ENCODE peak calls at places on chromosome 21, in eight cellular contexts. One of them, this sample, is unnamed.

GRCh38 chr21:17613242-17613676 is 558 bp upstream of the BTG3 start:
- DNase-seq in activated CD8-positive, alpha-beta memory T cell treated with anti-CD3 and anti-CD28 coated beads, Interleukin-2, amount 10 ng/mL, durations not matched to agents 7 days and 5 days: no peak
- DNase-seq in CD4-positive, CD25-positive, alpha-beta regulatory T cell: peak; percentile 4
- DNase-seq in neural crest cell: no peak
- DNase-seq in putamen: peak; percentile 12
- DNase-seq in CD8-positive, alpha-beta memory T cell: no peak
- DNase-seq in HS-27A: no peak
- DNase-seq in stimulated activated CD8-positive, alpha-beta memory T cell treated with anti-CD3 and anti-CD28 coated beads, Interleukin-15, amount 100 ng/mL, for 1 hour: no peak
- DNase-seq in this sample: no peak

GRCh38 chr21:34668803-34669148 is at the start of gene CLIC6:
- DNase-seq in activated CD8-positive, alpha-beta memory T cell treated with anti-CD3 and anti-CD28 coated beads, Interleukin-2, amount 10 ng/mL, durations not matched to agents 7 days and 5 days: no peak
- DNase-seq in CD4-positive, CD25-positive, alpha-beta regulatory T cell: no peak
- DNase-seq in neural crest cell: no peak
- DNase-seq in putamen: no peak
- DNase-seq in CD8-positive, alpha-beta memory T cell: no peak
- DNase-seq in HS-27A: no peak
- DNase-seq in stimulated activated CD8-positive, alpha-beta memory T cell treated with anti-CD3 and anti-CD28 coated beads, Interleukin-15, amount 100 ng/mL, for 1 hour: no peak
- DNase-seq in this sample: no peak

GRCh38 chr21:14947613-14948160 is 117.1 kb downstream of the NRIP1 start:
- DNase-seq in activated CD8-positive, alpha-beta memory T cell treated with anti-CD3 and anti-CD28 coated beads, Interleukin-2, amount 10 ng/mL, durations not matched to agents 7 days and 5 days: no peak
- DNase-seq in CD4-positive, CD25-positive, alpha-beta regulatory T cell: no peak
- DNase-seq in neural crest cell: no peak
- DNase-seq in putamen: no peak
- DNase-seq in CD8-positive, alpha-beta memory T cell: no peak
- DNase-seq in HS-27A: no peak
- DNase-seq in stimulated activated CD8-positive, alpha-beta memory T cell treated with anti-CD3 and anti-CD28 coated beads, Interleukin-15, amount 100 ng/mL, for 1 hour: no peak
- DNase-seq in this sample: no peak

GRCh38 chr21:15121655-15122120 is 56.9 kb upstream of the NRIP1 start:
- DNase-seq in activated CD8-positive, alpha-beta memory T cell treated with anti-CD3 and anti-CD28 coated beads, Interleukin-2, amount 10 ng/mL, durations not matched to agents 7 days and 5 days: no peak
- DNase-seq in CD4-positive, CD25-positive, alpha-beta regulatory T cell: no peak
- DNase-seq in neural crest cell: no peak
- DNase-seq in putamen: peak; percentile 13
- DNase-seq in CD8-positive, alpha-beta memory T cell: no peak
- DNase-seq in HS-27A: no peak
- DNase-seq in stimulated activated CD8-positive, alpha-beta memory T cell treated with anti-CD3 and anti-CD28 coated beads, Interleukin-15, amount 100 ng/mL, for 1 hour: no peak
- DNase-seq in this sample: no peak

GRCh38 chr21:32348604-32349332 is 44.0 kb downstream of the URB1 start:
- DNase-seq in activated CD8-positive, alpha-beta memory T cell treated with anti-CD3 and anti-CD28 coated beads, Interleukin-2, amount 10 ng/mL, durations not matched to agents 7 days and 5 days: no peak
- DNase-seq in CD4-positive, CD25-positive, alpha-beta regulatory T cell: no peak
- DNase-seq in neural crest cell: no peak
- DNase-seq in putamen: no peak
- DNase-seq in CD8-positive, alpha-beta memory T cell: no peak
- DNase-seq in HS-27A: no peak
- DNase-seq in stimulated activated CD8-positive, alpha-beta memory T cell treated with anti-CD3 and anti-CD28 coated beads, Interleukin-15, amount 100 ng/mL, for 1 hour: no peak
- DNase-seq in this sample: no peak

GRCh38 chr21:32131960-32132359 is 146.9 kb downstream of the MIS18A start:
- DNase-seq in activated CD8-positive, alpha-beta memory T cell treated with anti-CD3 and anti-CD28 coated beads, Interleukin-2, amount 10 ng/mL, durations not matched to agents 7 days and 5 days: no peak
- DNase-seq in CD4-positive, CD25-positive, alpha-beta regulatory T cell: no peak
- DNase-seq in neural crest cell: no peak
- DNase-seq in putamen: no peak
- DNase-seq in CD8-positive, alpha-beta memory T cell: no peak
- DNase-seq in HS-27A: no peak
- DNase-seq in stimulated activated CD8-positive, alpha-beta memory T cell treated with anti-CD3 and anti-CD28 coated beads, Interleukin-15, amount 100 ng/mL, for 1 hour: no peak
- DNase-seq in this sample: no peak

GRCh38 chr21:44511938-44512275 is 28.1 kb downstream of the KRTAP10-1 start:
- DNase-seq in activated CD8-positive, alpha-beta memory T cell treated with anti-CD3 and anti-CD28 coated beads, Interleukin-2, amount 10 ng/mL, durations not matched to agents 7 days and 5 days: no peak
- DNase-seq in CD4-positive, CD25-positive, alpha-beta regulatory T cell: no peak
- DNase-seq in neural crest cell: no peak
- DNase-seq in putamen: no peak
- DNase-seq in CD8-positive, alpha-beta memory T cell: no peak
- DNase-seq in HS-27A: no peak
- DNase-seq in stimulated activated CD8-positive, alpha-beta memory T cell treated with anti-CD3 and anti-CD28 coated beads, Interleukin-15, amount 100 ng/mL, for 1 hour: no peak
- DNase-seq in this sample: no peak

GRCh38 chr21:17250651-17251294 is 262.1 kb upstream of the CXADR start:
- DNase-seq in activated CD8-positive, alpha-beta memory T cell treated with anti-CD3 and anti-CD28 coated beads, Interleukin-2, amount 10 ng/mL, durations not matched to agents 7 days and 5 days: no peak
- DNase-seq in CD4-positive, CD25-positive, alpha-beta regulatory T cell: no peak
- DNase-seq in neural crest cell: no peak
- DNase-seq in putamen: no peak
- DNase-seq in CD8-positive, alpha-beta memory T cell: no peak
- DNase-seq in HS-27A: peak; percentile 8
- DNase-seq in stimulated activated CD8-positive, alpha-beta memory T cell treated with anti-CD3 and anti-CD28 coated beads, Interleukin-15, amount 100 ng/mL, for 1 hour: no peak
- DNase-seq in this sample: no peak

GRCh38 chr21:37371041-37371397 is 4.4 kb downstream of the DYRK1A start:
- DNase-seq in activated CD8-positive, alpha-beta memory T cell treated with anti-CD3 and anti-CD28 coated beads, Interleukin-2, amount 10 ng/mL, durations not matched to agents 7 days and 5 days: no peak
- DNase-seq in CD4-positive, CD25-positive, alpha-beta regulatory T cell: no peak
- DNase-seq in neural crest cell: no peak
- DNase-seq in putamen: no peak
- DNase-seq in CD8-positive, alpha-beta memory T cell: no peak
- DNase-seq in HS-27A: no peak
- DNase-seq in stimulated activated CD8-positive, alpha-beta memory T cell treated with anti-CD3 and anti-CD28 coated beads, Interleukin-15, amount 100 ng/mL, for 1 hour: no peak
- DNase-seq in this sample: no peak

GRCh38 chr21:45994738-45995685 is 13.4 kb downstream of the COL6A1 start:
- DNase-seq in activated CD8-positive, alpha-beta memory T cell treated with anti-CD3 and anti-CD28 coated beads, Interleukin-2, amount 10 ng/mL, durations not matched to agents 7 days and 5 days: no peak
- DNase-seq in CD4-positive, CD25-positive, alpha-beta regulatory T cell: peak; percentile 0
- DNase-seq in neural crest cell: no peak
- DNase-seq in putamen: no peak
- DNase-seq in CD8-positive, alpha-beta memory T cell: no peak
- DNase-seq in HS-27A: no peak
- DNase-seq in stimulated activated CD8-positive, alpha-beta memory T cell treated with anti-CD3 and anti-CD28 coated beads, Interleukin-15, amount 100 ng/mL, for 1 hour: no peak
- DNase-seq in this sample: no peak

GRCh38 chr21:35658242-35658641 is 402.1 kb downstream of the SETD4 start:
- DNase-seq in activated CD8-positive, alpha-beta memory T cell treated with anti-CD3 and anti-CD28 coated beads, Interleukin-2, amount 10 ng/mL, durations not matched to agents 7 days and 5 days: no peak
- DNase-seq in CD4-positive, CD25-positive, alpha-beta regulatory T cell: no peak
- DNase-seq in neural crest cell: no peak
- DNase-seq in putamen: peak; percentile 41
- DNase-seq in CD8-positive, alpha-beta memory T cell: no peak
- DNase-seq in HS-27A: peak; percentile 14
- DNase-seq in stimulated activated CD8-positive, alpha-beta memory T cell treated with anti-CD3 and anti-CD28 coated beads, Interleukin-15, amount 100 ng/mL, for 1 hour: no peak
- DNase-seq in this sample: no peak

GRCh38 chr21:45980697-45981096 is 873 bp upstream of the COL6A1 start:
- DNase-seq in activated CD8-positive, alpha-beta memory T cell treated with anti-CD3 and anti-CD28 coated beads, Interleukin-2, amount 10 ng/mL, durations not matched to agents 7 days and 5 days: no peak
- DNase-seq in CD4-positive, CD25-positive, alpha-beta regulatory T cell: no peak
- DNase-seq in neural crest cell: no peak
- DNase-seq in putamen: no peak
- DNase-seq in CD8-positive, alpha-beta memory T cell: no peak
- DNase-seq in HS-27A: no peak
- DNase-seq in stimulated activated CD8-positive, alpha-beta memory T cell treated with anti-CD3 and anti-CD28 coated beads, Interleukin-15, amount 100 ng/mL, for 1 hour: no peak
- DNase-seq in this sample: no peak

GRCh38 chr21:42850866-42851391 is 28.4 kb downstream of the WDR4 start:
- DNase-seq in activated CD8-positive, alpha-beta memory T cell treated with anti-CD3 and anti-CD28 coated beads, Interleukin-2, amount 10 ng/mL, durations not matched to agents 7 days and 5 days: peak; percentile 66
- DNase-seq in CD4-positive, CD25-positive, alpha-beta regulatory T cell: no peak
- DNase-seq in neural crest cell: no peak
- DNase-seq in putamen: no peak
- DNase-seq in CD8-positive, alpha-beta memory T cell: peak; percentile 11
- DNase-seq in HS-27A: no peak
- DNase-seq in stimulated activated CD8-positive, alpha-beta memory T cell treated with anti-CD3 and anti-CD28 coated beads, Interleukin-15, amount 100 ng/mL, for 1 hour: no peak
- DNase-seq in this sample: no peak

GRCh38 chr21:34845521-34846213 is 176.9 kb downstream of the CLIC6 start:
- DNase-seq in activated CD8-positive, alpha-beta memory T cell treated with anti-CD3 and anti-CD28 coated beads, Interleukin-2, amount 10 ng/mL, durations not matched to agents 7 days and 5 days: peak; percentile 92
- DNase-seq in CD4-positive, CD25-positive, alpha-beta regulatory T cell: peak; percentile 17
- DNase-seq in neural crest cell: no peak
- DNase-seq in putamen: no peak
- DNase-seq in CD8-positive, alpha-beta memory T cell: no peak
- DNase-seq in HS-27A: peak; percentile 33
- DNase-seq in stimulated activated CD8-positive, alpha-beta memory T cell treated with anti-CD3 and anti-CD28 coated beads, Interleukin-15, amount 100 ng/mL, for 1 hour: no peak
- DNase-seq in this sample: no peak

GRCh38 chr21:36135391-36136094 is 664 bp downstream of the CBR3 start:
- DNase-seq in activated CD8-positive, alpha-beta memory T cell treated with anti-CD3 and anti-CD28 coated beads, Interleukin-2, amount 10 ng/mL, durations not matched to agents 7 days and 5 days: peak; percentile 83
- DNase-seq in CD4-positive, CD25-positive, alpha-beta regulatory T cell: peak; percentile 38
- DNase-seq in neural crest cell: peak; percentile 61
- DNase-seq in putamen: peak; percentile 73
- DNase-seq in CD8-positive, alpha-beta memory T cell: peak; percentile 59
- DNase-seq in HS-27A: no peak
- DNase-seq in stimulated activated CD8-positive, alpha-beta memory T cell treated with anti-CD3 and anti-CD28 coated beads, Interleukin-15, amount 100 ng/mL, for 1 hour: no peak
- DNase-seq in this sample: peak; percentile 64

GRCh38 chr21:43602277-43603229 is 56.7 kb downstream of the HSF2BP start:
- DNase-seq in activated CD8-positive, alpha-beta memory T cell treated with anti-CD3 and anti-CD28 coated beads, Interleukin-2, amount 10 ng/mL, durations not matched to agents 7 days and 5 days: no peak
- DNase-seq in CD4-positive, CD25-positive, alpha-beta regulatory T cell: no peak
- DNase-seq in neural crest cell: no peak
- DNase-seq in putamen: no peak
- DNase-seq in CD8-positive, alpha-beta memory T cell: no peak
- DNase-seq in HS-27A: no peak
- DNase-seq in stimulated activated CD8-positive, alpha-beta memory T cell treated with anti-CD3 and anti-CD28 coated beads, Interleukin-15, amount 100 ng/mL, for 1 hour: no peak
- DNase-seq in this sample: no peak

GRCh38 chr21:27268290-27268689 is 301.4 kb upstream of the ADAMTS5 start:
- DNase-seq in activated CD8-positive, alpha-beta memory T cell treated with anti-CD3 and anti-CD28 coated beads, Interleukin-2, amount 10 ng/mL, durations not matched to agents 7 days and 5 days: no peak
- DNase-seq in CD4-positive, CD25-positive, alpha-beta regulatory T cell: no peak
- DNase-seq in neural crest cell: no peak
- DNase-seq in putamen: no peak
- DNase-seq in CD8-positive, alpha-beta memory T cell: no peak
- DNase-seq in HS-27A: no peak
- DNase-seq in stimulated activated CD8-positive, alpha-beta memory T cell treated with anti-CD3 and anti-CD28 coated beads, Interleukin-15, amount 100 ng/mL, for 1 hour: no peak
- DNase-seq in this sample: no peak

GRCh38 chr21:36626791-36627190 is 72.1 kb upstream of the SIM2 start:
- DNase-seq in activated CD8-positive, alpha-beta memory T cell treated with anti-CD3 and anti-CD28 coated beads, Interleukin-2, amount 10 ng/mL, durations not matched to agents 7 days and 5 days: no peak
- DNase-seq in CD4-positive, CD25-positive, alpha-beta regulatory T cell: no peak
- DNase-seq in neural crest cell: no peak
- DNase-seq in putamen: no peak
- DNase-seq in CD8-positive, alpha-beta memory T cell: no peak
- DNase-seq in HS-27A: no peak
- DNase-seq in stimulated activated CD8-positive, alpha-beta memory T cell treated with anti-CD3 and anti-CD28 coated beads, Interleukin-15, amount 100 ng/mL, for 1 hour: no peak
- DNase-seq in this sample: no peak

GRCh38 chr21:38455403-38455802 is 42.9 kb downstream of the ERG start:
- DNase-seq in activated CD8-positive, alpha-beta memory T cell treated with anti-CD3 and anti-CD28 coated beads, Interleukin-2, amount 10 ng/mL, durations not matched to agents 7 days and 5 days: no peak
- DNase-seq in CD4-positive, CD25-positive, alpha-beta regulatory T cell: no peak
- DNase-seq in neural crest cell: no peak
- DNase-seq in putamen: no peak
- DNase-seq in CD8-positive, alpha-beta memory T cell: no peak
- DNase-seq in HS-27A: no peak
- DNase-seq in stimulated activated CD8-positive, alpha-beta memory T cell treated with anti-CD3 and anti-CD28 coated beads, Interleukin-15, amount 100 ng/mL, for 1 hour: no peak
- DNase-seq in this sample: no peak

GRCh38 chr21:44710756-44711326 is 531 bp downstream of the TSPEAR start:
- DNase-seq in activated CD8-positive, alpha-beta memory T cell treated with anti-CD3 and anti-CD28 coated beads, Interleukin-2, amount 10 ng/mL, durations not matched to agents 7 days and 5 days: peak; percentile 33
- DNase-seq in CD4-positive, CD25-positive, alpha-beta regulatory T cell: no peak
- DNase-seq in neural crest cell: no peak
- DNase-seq in putamen: no peak
- DNase-seq in CD8-positive, alpha-beta memory T cell: no peak
- DNase-seq in HS-27A: no peak
- DNase-seq in stimulated activated CD8-positive, alpha-beta memory T cell treated with anti-CD3 and anti-CD28 coated beads, Interleukin-15, amount 100 ng/mL, for 1 hour: no peak
- DNase-seq in this sample: no peak

GRCh38 chr21:29696947-29697346 is 242.8 kb downstream of the GRIK1 start:
- DNase-seq in activated CD8-positive, alpha-beta memory T cell treated with anti-CD3 and anti-CD28 coated beads, Interleukin-2, amount 10 ng/mL, durations not matched to agents 7 days and 5 days: no peak
- DNase-seq in CD4-positive, CD25-positive, alpha-beta regulatory T cell: no peak
- DNase-seq in neural crest cell: no peak
- DNase-seq in putamen: no peak
- DNase-seq in CD8-positive, alpha-beta memory T cell: no peak
- DNase-seq in HS-27A: no peak
- DNase-seq in stimulated activated CD8-positive, alpha-beta memory T cell treated with anti-CD3 and anti-CD28 coated beads, Interleukin-15, amount 100 ng/mL, for 1 hour: no peak
- DNase-seq in this sample: no peak

GRCh38 chr21:45209046-45209445 is 78.6 kb downstream of the POFUT2 start:
- DNase-seq in activated CD8-positive, alpha-beta memory T cell treated with anti-CD3 and anti-CD28 coated beads, Interleukin-2, amount 10 ng/mL, durations not matched to agents 7 days and 5 days: no peak
- DNase-seq in CD4-positive, CD25-positive, alpha-beta regulatory T cell: no peak
- DNase-seq in neural crest cell: no peak
- DNase-seq in putamen: no peak
- DNase-seq in CD8-positive, alpha-beta memory T cell: no peak
- DNase-seq in HS-27A: no peak
- DNase-seq in stimulated activated CD8-positive, alpha-beta memory T cell treated with anti-CD3 and anti-CD28 coated beads, Interleukin-15, amount 100 ng/mL, for 1 hour: no peak
- DNase-seq in this sample: no peak

GRCh38 chr21:46425566-46425965 is 33.1 kb upstream of the DIP2A start:
- DNase-seq in activated CD8-positive, alpha-beta memory T cell treated with anti-CD3 and anti-CD28 coated beads, Interleukin-2, amount 10 ng/mL, durations not matched to agents 7 days and 5 days: peak; percentile 93
- DNase-seq in CD4-positive, CD25-positive, alpha-beta regulatory T cell: no peak
- DNase-seq in neural crest cell: no peak
- DNase-seq in putamen: no peak
- DNase-seq in CD8-positive, alpha-beta memory T cell: peak; percentile 94
- DNase-seq in HS-27A: no peak
- DNase-seq in stimulated activated CD8-positive, alpha-beta memory T cell treated with anti-CD3 and anti-CD28 coated beads, Interleukin-15, amount 100 ng/mL, for 1 hour: peak; percentile 38
- DNase-seq in this sample: no peak

GRCh38 chr21:44425307-44425894 is 29.9 kb upstream of the LRRC3 start:
- DNase-seq in activated CD8-positive, alpha-beta memory T cell treated with anti-CD3 and anti-CD28 coated beads, Interleukin-2, amount 10 ng/mL, durations not matched to agents 7 days and 5 days: no peak
- DNase-seq in CD4-positive, CD25-positive, alpha-beta regulatory T cell: no peak
- DNase-seq in neural crest cell: no peak
- DNase-seq in putamen: no peak
- DNase-seq in CD8-positive, alpha-beta memory T cell: no peak
- DNase-seq in HS-27A: no peak
- DNase-seq in stimulated activated CD8-positive, alpha-beta memory T cell treated with anti-CD3 and anti-CD28 coated beads, Interleukin-15, amount 100 ng/mL, for 1 hour: no peak
- DNase-seq in this sample: no peak

GRCh38 chr21:36320421-36321324 is 676 bp downstream of the MORC3 start:
- DNase-seq in activated CD8-positive, alpha-beta memory T cell treated with anti-CD3 and anti-CD28 coated beads, Interleukin-2, amount 10 ng/mL, durations not matched to agents 7 days and 5 days: no peak
- DNase-seq in CD4-positive, CD25-positive, alpha-beta regulatory T cell: no peak
- DNase-seq in neural crest cell: peak; percentile 64
- DNase-seq in putamen: peak; percentile 72
- DNase-seq in CD8-positive, alpha-beta memory T cell: no peak
- DNase-seq in HS-27A: no peak
- DNase-seq in stimulated activated CD8-positive, alpha-beta memory T cell treated with anti-CD3 and anti-CD28 coated beads, Interleukin-15, amount 100 ng/mL, for 1 hour: peak; percentile 24
- DNase-seq in this sample: peak; percentile 80

GRCh38 chr21:45987121-45987711 is 5.6 kb downstream of the COL6A1 start:
- DNase-seq in activated CD8-positive, alpha-beta memory T cell treated with anti-CD3 and anti-CD28 coated beads, Interleukin-2, amount 10 ng/mL, durations not matched to agents 7 days and 5 days: no peak
- DNase-seq in CD4-positive, CD25-positive, alpha-beta regulatory T cell: no peak
- DNase-seq in neural crest cell: no peak
- DNase-seq in putamen: no peak
- DNase-seq in CD8-positive, alpha-beta memory T cell: no peak
- DNase-seq in HS-27A: no peak
- DNase-seq in stimulated activated CD8-positive, alpha-beta memory T cell treated with anti-CD3 and anti-CD28 coated beads, Interleukin-15, amount 100 ng/mL, for 1 hour: no peak
- DNase-seq in this sample: no peak

GRCh38 chr21:37762606-37763005 is 153.7 kb downstream of the KCNJ6 start:
- DNase-seq in activated CD8-positive, alpha-beta memory T cell treated with anti-CD3 and anti-CD28 coated beads, Interleukin-2, amount 10 ng/mL, durations not matched to agents 7 days and 5 days: no peak
- DNase-seq in CD4-positive, CD25-positive, alpha-beta regulatory T cell: no peak
- DNase-seq in neural crest cell: no peak
- DNase-seq in putamen: no peak
- DNase-seq in CD8-positive, alpha-beta memory T cell: no peak
- DNase-seq in HS-27A: no peak
- DNase-seq in stimulated activated CD8-positive, alpha-beta memory T cell treated with anti-CD3 and anti-CD28 coated beads, Interleukin-15, amount 100 ng/mL, for 1 hour: no peak
- DNase-seq in this sample: no peak

GRCh38 chr21:31162827-31163226 is 124.6 kb upstream of the KRTAP19-8 start:
- DNase-seq in activated CD8-positive, alpha-beta memory T cell treated with anti-CD3 and anti-CD28 coated beads, Interleukin-2, amount 10 ng/mL, durations not matched to agents 7 days and 5 days: no peak
- DNase-seq in CD4-positive, CD25-positive, alpha-beta regulatory T cell: no peak
- DNase-seq in neural crest cell: no peak
- DNase-seq in putamen: no peak
- DNase-seq in CD8-positive, alpha-beta memory T cell: no peak
- DNase-seq in HS-27A: no peak
- DNase-seq in stimulated activated CD8-positive, alpha-beta memory T cell treated with anti-CD3 and anti-CD28 coated beads, Interleukin-15, amount 100 ng/mL, for 1 hour: no peak
- DNase-seq in this sample: no peak

GRCh38 chr21:39184050-39184980 is 1.1 kb upstream of the PSMG1 start:
- DNase-seq in activated CD8-positive, alpha-beta memory T cell treated with anti-CD3 and anti-CD28 coated beads, Interleukin-2, amount 10 ng/mL, durations not matched to agents 7 days and 5 days: no peak
- DNase-seq in CD4-positive, CD25-positive, alpha-beta regulatory T cell: no peak
- DNase-seq in neural crest cell: no peak
- DNase-seq in putamen: no peak
- DNase-seq in CD8-positive, alpha-beta memory T cell: no peak
- DNase-seq in HS-27A: no peak
- DNase-seq in stimulated activated CD8-positive, alpha-beta memory T cell treated with anti-CD3 and anti-CD28 coated beads, Interleukin-15, amount 100 ng/mL, for 1 hour: no peak
- DNase-seq in this sample: no peak

GRCh38 chr21:44379991-44380865 is 26.8 kb downstream of the TRPM2 start:
- DNase-seq in activated CD8-positive, alpha-beta memory T cell treated with anti-CD3 and anti-CD28 coated beads, Interleukin-2, amount 10 ng/mL, durations not matched to agents 7 days and 5 days: peak; percentile 30
- DNase-seq in CD4-positive, CD25-positive, alpha-beta regulatory T cell: no peak
- DNase-seq in neural crest cell: no peak
- DNase-seq in putamen: no peak
- DNase-seq in CD8-positive, alpha-beta memory T cell: no peak
- DNase-seq in HS-27A: no peak
- DNase-seq in stimulated activated CD8-positive, alpha-beta memory T cell treated with anti-CD3 and anti-CD28 coated beads, Interleukin-15, amount 100 ng/mL, for 1 hour: no peak
- DNase-seq in this sample: no peak

GRCh38 chr21:44414291-44415072 is 40.8 kb upstream of the LRRC3 start:
- DNase-seq in activated CD8-positive, alpha-beta memory T cell treated with anti-CD3 and anti-CD28 coated beads, Interleukin-2, amount 10 ng/mL, durations not matched to agents 7 days and 5 days: no peak
- DNase-seq in CD4-positive, CD25-positive, alpha-beta regulatory T cell: no peak
- DNase-seq in neural crest cell: no peak
- DNase-seq in putamen: peak; percentile 23
- DNase-seq in CD8-positive, alpha-beta memory T cell: no peak
- DNase-seq in HS-27A: no peak
- DNase-seq in stimulated activated CD8-positive, alpha-beta memory T cell treated with anti-CD3 and anti-CD28 coated beads, Interleukin-15, amount 100 ng/mL, for 1 hour: no peak
- DNase-seq in this sample: no peak

GRCh38 chr21:46005481-46005881 is 23.9 kb downstream of the COL6A1 start:
- DNase-seq in activated CD8-positive, alpha-beta memory T cell treated with anti-CD3 and anti-CD28 coated beads, Interleukin-2, amount 10 ng/mL, durations not matched to agents 7 days and 5 days: no peak
- DNase-seq in CD4-positive, CD25-positive, alpha-beta regulatory T cell: no peak
- DNase-seq in neural crest cell: no peak
- DNase-seq in putamen: no peak
- DNase-seq in CD8-positive, alpha-beta memory T cell: no peak
- DNase-seq in HS-27A: no peak
- DNase-seq in stimulated activated CD8-positive, alpha-beta memory T cell treated with anti-CD3 and anti-CD28 coated beads, Interleukin-15, amount 100 ng/mL, for 1 hour: no peak
- DNase-seq in this sample: no peak

GRCh38 chr21:25911730-25912401 is 177.1 kb downstream of the GABPA start:
- DNase-seq in activated CD8-positive, alpha-beta memory T cell treated with anti-CD3 and anti-CD28 coated beads, Interleukin-2, amount 10 ng/mL, durations not matched to agents 7 days and 5 days: no peak
- DNase-seq in CD4-positive, CD25-positive, alpha-beta regulatory T cell: no peak
- DNase-seq in neural crest cell: peak; percentile 6
- DNase-seq in putamen: no peak
- DNase-seq in CD8-positive, alpha-beta memory T cell: no peak
- DNase-seq in HS-27A: no peak
- DNase-seq in stimulated activated CD8-positive, alpha-beta memory T cell treated with anti-CD3 and anti-CD28 coated beads, Interleukin-15, amount 100 ng/mL, for 1 hour: no peak
- DNase-seq in this sample: no peak

GRCh38 chr21:35664683-35665082 is 395.6 kb downstream of the SETD4 start:
- DNase-seq in activated CD8-positive, alpha-beta memory T cell treated with anti-CD3 and anti-CD28 coated beads, Interleukin-2, amount 10 ng/mL, durations not matched to agents 7 days and 5 days: no peak
- DNase-seq in CD4-positive, CD25-positive, alpha-beta regulatory T cell: no peak
- DNase-seq in neural crest cell: no peak
- DNase-seq in putamen: no peak
- DNase-seq in CD8-positive, alpha-beta memory T cell: no peak
- DNase-seq in HS-27A: no peak
- DNase-seq in stimulated activated CD8-positive, alpha-beta memory T cell treated with anti-CD3 and anti-CD28 coated beads, Interleukin-15, amount 100 ng/mL, for 1 hour: no peak
- DNase-seq in this sample: no peak

This sample was measured in GOT3.